ENCODE peak calls at places on chromosomes 1 and 21, in nine cellular contexts. X is fibroblast of lung, W is foreskin fibroblast, G is mammary epithelial cell, I is transverse colon, P is tibial artery, E is AG04450, Q is ovary, M is neural progenitor cell. Z is an unnamed sample.

GRCh38 chr1:27656157-27656893 is 15.7 kb downstream of the IFI6 start:
- DNase-seq in I (peak), W (peak), X (peak), Q (no peak), P (peak), E (no peak), G (peak), M (peak), Z (no peak)

GRCh38 chr1:246382589-246382988 is 124.5 kb downstream of the SMYD3 start:
- DNase-seq in Q (no peak), I (no peak), X (no peak), W (no peak), G (no peak), M (no peak), P (no peak), E (no peak), Z (no peak)

GRCh38 chr1:180155202-180155682 is 573 bp downstream of the QSOX1 start:
- DNase-seq in G (no peak), X (no peak), P (peak), Q (peak), W (peak), E (no peak), I (peak), M (peak), Z (no peak)

GRCh38 chr1:201624741-201625646 is 86.1 kb downstream of the NAV1 start:
- DNase-seq in I (no peak), Q (no peak), M (no peak), E (peak), P (no peak), G (no peak), W (peak), X (peak), Z (no peak)

GRCh38 chr1:8211620-8212442 is 106.1 kb upstream of the SLC45A1 start:
- DNase-seq in M (no peak), W (peak), G (peak), X (peak), Q (no peak), P (peak), E (peak), I (peak), Z (no peak)

GRCh38 chr1:232178191-232178590 is 451.7 kb downstream of the SIPA1L2 start:
- DNase-seq in M (no peak), I (no peak), W (no peak), Q (no peak), X (no peak), P (no peak), G (peak), E (no peak), Z (no peak)

GRCh38 chr1:41728403-41729202 is 190.1 kb downstream of the HIVEP3 start:
- DNase-seq in P (no peak), I (peak), E (no peak), Q (no peak), M (no peak), X (no peak), G (no peak), W (no peak), Z (no peak)

GRCh38 chr1:9069324-9070100 is at the start of gene SLC2A5:
- DNase-seq in P (peak), G (no peak), W (peak), Q (peak), I (peak), M (peak), X (peak), E (no peak), Z (no peak)

GRCh38 chr21:43934716-43935705 is 70.0 kb downstream of the AGPAT3 start:
- DNase-seq in X (no peak), Q (no peak), M (no peak), W (no peak), P (no peak), G (no peak), E (no peak), I (no peak), Z (no peak)

GRCh38 chr1:52426391-52426790 is 22.0 kb downstream of the PRPF38A start:
- DNase-seq in I (no peak), W (peak), Q (no peak), P (no peak), M (no peak), E (peak), X (peak), G (peak), Z (no peak)

GRCh38 chr1:1039145-1039910 is 19.4 kb downstream of the AGRN start:
- DNase-seq in E (no peak), M (no peak), X (no peak), W (no peak), Q (no peak), P (no peak), G (no peak), I (no peak), Z (no peak)

GRCh38 chr21:35220301-35220700 is 171.2 kb upstream of the RUNX1 start:
- DNase-seq in Q (no peak), E (no peak), X (peak), M (no peak), G (no peak), I (no peak), W (peak), P (no peak), Z (no peak)

GRCh38 chr1:154574715-154575114 is 7.1 kb downstream of the CHRNB2 start:
- DNase-seq in E (no peak), P (no peak), M (peak), X (peak), G (no peak), I (no peak), Q (no peak), W (peak), Z (no peak)

GRCh38 chr1:26373789-26374188 is 1.2 kb upstream of the ZNF683 start:
- DNase-seq in E (no peak), M (no peak), G (no peak), W (no peak), P (no peak), Q (no peak), X (peak), I (no peak), Z (no peak)

GRCh38 chr1:193366764-193367507 is 180.5 kb upstream of the B3GALT2 start:
- DNase-seq in I (no peak), M (no peak), G (no peak), E (no peak), P (no peak), X (peak), Q (no peak), W (no peak), Z (no peak)

GRCh38 chr1:198556969-198557368 is 16.5 kb upstream of the ATP6V1G3 start:
- DNase-seq in X (no peak), M (no peak), Q (no peak), W (peak), E (no peak), P (peak), I (peak), G (no peak), Z (no peak)

GRCh38 chr1:50930965-50931737 is 28.9 kb downstream of the FAF1 start:
- DNase-seq in P (no peak), X (peak), I (no peak), M (no peak), G (no peak), E (no peak), Q (no peak), W (peak), Z (no peak)

GRCh38 chr1:180527270-180527669 is 24.9 kb upstream of the ACBD6 start:
- DNase-seq in P (no peak), W (peak), Q (no peak), E (no peak), M (no peak), I (no peak), G (peak), X (peak), Z (no peak)

GRCh38 chr1:29197590-29197924 is 15.9 kb upstream of the SRSF4 start:
- DNase-seq in G (peak), W (peak), E (no peak), Q (no peak), X (peak), M (peak), I (peak), P (no peak), Z (no peak)

GRCh38 chr21:45590246-45590725 is 48.0 kb upstream of the SLC19A1 start:
- DNase-seq in E (no peak), P (peak), G (peak), Q (peak), M (peak), W (peak), X (peak), I (peak), Z (peak)

GRCh38 chr1:94514095-94514727 is 27.3 kb downstream of the F3 start:
- DNase-seq in Q (no peak), G (no peak), E (no peak), P (no peak), X (no peak), W (peak), I (no peak), M (peak), Z (peak)

GRCh38 chr1:227318852-227319607 is 738 bp upstream of the CDC42BPA start:
- DNase-seq in E (no peak), G (peak), M (peak), Q (peak), W (peak), X (peak), I (peak), P (peak), Z (peak)

GRCh38 chr1:1063945-1064831 is 9.9 kb downstream of the RNF223 start:
- DNase-seq in I (peak), W (peak), E (peak), G (peak), P (no peak), X (peak), Q (no peak), M (peak), Z (peak)

GRCh38 chr1:204171751-204172178 is 5.6 kb upstream of the REN start:
- DNase-seq in Q (no peak), W (peak), M (no peak), X (peak), I (no peak), P (no peak), G (peak), E (no peak), Z (no peak)

DNA sequence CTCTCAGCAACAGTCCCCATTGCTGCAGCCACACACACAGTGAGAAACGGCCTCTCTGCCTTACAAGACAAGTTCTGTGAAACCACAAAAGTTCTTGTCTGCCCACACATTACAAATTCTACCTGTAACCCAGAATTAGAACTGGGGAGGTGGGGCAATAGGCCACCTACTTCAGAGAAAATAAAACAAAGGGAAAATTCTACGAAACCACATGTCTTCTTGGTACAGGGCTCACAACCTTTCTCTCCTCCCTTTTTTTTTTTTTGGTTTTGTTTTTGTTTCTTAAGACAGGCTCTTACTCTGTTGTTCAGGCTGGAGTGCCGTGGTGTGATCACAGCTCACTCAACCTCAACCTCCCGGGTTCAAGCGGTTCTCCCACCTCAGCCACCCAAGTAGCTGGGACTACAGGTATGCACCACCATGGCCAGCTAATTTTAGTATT is 30.2 kb downstream of the LPAR3 start:
- DNase-seq in M (no peak), Q (no peak), G (peak), E (no peak), W (no peak), I (no peak), X (no peak), P (no peak), Z (no peak)
- TF ChIP-seq CTCF in M (no peak), Q (no peak), G (no peak), E (no peak), W (no peak), I (no peak), X (no peak), P (no peak), Z (no peak)

GRCh38 chr21:42769183-42769819 is 110.0 kb downstream of the WDR4 start:
- DNase-seq in X (no peak), P (no peak), M (no peak), I (no peak), W (no peak), Q (no peak), E (no peak), G (no peak), Z (no peak)

GRCh38 chr21:42768324-42769121 is 110.8 kb downstream of the WDR4 start:
- DNase-seq in P (no peak), W (no peak), Q (no peak), X (no peak), I (no peak), E (no peak), G (no peak), M (no peak), Z (no peak)

GRCh38 chr21:42769820-42770716 is 109.3 kb downstream of the WDR4 start:
- DNase-seq in G (no peak), X (no peak), I (no peak), M (no peak), P (no peak), Q (no peak), E (no peak), W (no peak), Z (no peak)

GRCh38 chr21:42770717-42771502 is 108.4 kb downstream of the WDR4 start:
- DNase-seq in E (no peak), G (no peak), P (no peak), M (no peak), X (no peak), I (no peak), W (no peak), Q (no peak), Z (no peak)

GRCh38 chr21:42771503-42771805 is 107.9 kb downstream of the WDR4 start:
- DNase-seq in W (no peak), I (no peak), G (no peak), Q (no peak), M (no peak), X (no peak), P (no peak), E (no peak), Z (no peak)
- TF ChIP-seq CTCF in W (no peak), I (no peak), G (no peak), Q (no peak), M (no peak), X (no peak), P (no peak), E (no peak), Z (no peak)

GRCh38 chr1:80656011-80656627 is 1144.6 kb upstream of the ADGRL2 start:
- DNase-seq in P (no peak), G (peak), M (peak), Q (no peak), E (no peak), I (no peak), W (peak), X (peak), Z (peak)
- TF ChIP-seq CTCF in P (no peak), G (peak), M (peak), Q (no peak), E (peak), I (peak), W (peak), X (no peak), Z (peak)

GRCh38 chr1:56977910-56978309 is 12.1 kb upstream of the C8B start:
- DNase-seq in X (no peak), P (no peak), W (no peak), M (no peak), Q (no peak), G (no peak), E (no peak), I (no peak), Z (no peak)
- TF ChIP-seq CTCF in X (peak), P (no peak), W (peak), M (peak), Q (no peak), G (no peak), E (no peak), I (no peak), Z (no peak)

GRCh38 chr1:61887076-61887867 is 145.0 kb downstream of the PATJ start:
- DNase-seq in X (peak), W (no peak), I (no peak), P (no peak), Q (no peak), M (no peak), E (no peak), G (peak), Z (no peak)
- TF ChIP-seq CTCF in X (no peak), W (no peak), I (no peak), P (no peak), Q (no peak), M (no peak), E (no peak), G (no peak), Z (no peak)

GRCh38 chr1:101438359-101438758 is 201.5 kb downstream of the S1PR1 start:
- DNase-seq in I (no peak), Q (no peak), E (no peak), G (peak), X (no peak), W (no peak), P (no peak), M (peak), Z (no peak)
- TF ChIP-seq CTCF in I (no peak), Q (no peak), E (peak), G (no peak), X (peak), W (peak), P (no peak), M (peak), Z (peak)

GRCh38 chr1:230977781-230978490 is 725 bp downstream of the TTC13 start:
- DNase-seq in I (peak), G (peak), X (peak), Q (peak), W (peak), P (peak), E (no peak), M (peak), Z (no peak)

GRCh38 chr1:230979389-230979716 is 459 bp downstream of the ARV1 start:
- DNase-seq in M (no peak), P (no peak), E (no peak), X (no peak), Q (no peak), I (no peak), W (no peak), G (no peak), Z (no peak)

GRCh38 chr1:230976825-230977747 is 1.6 kb downstream of the TTC13 start:
- DNase-seq in Q (no peak), W (no peak), M (no peak), P (no peak), E (no peak), X (no peak), G (no peak), I (no peak), Z (no peak)

GRCh38 chr1:230979952-230980351 is 1.1 kb downstream of the ARV1 start:
- DNase-seq in M (no peak), Q (no peak), P (no peak), X (no peak), I (no peak), G (no peak), E (no peak), W (no peak), Z (no peak)

GRCh38 chr1:230978491-230979388 is at the start of the genes ARV1 and TTC13:
- DNase-seq in W (peak), G (peak), X (peak), I (peak), E (peak), M (peak), P (peak), Q (peak), Z (peak)
- TF ChIP-seq CTCF in W (no peak), G (peak), X (no peak), I (peak), E (peak), M (peak), P (peak), Q (peak), Z (no peak)

GRCh38 chr1:217717959-217718358 is 86.8 kb downstream of the SPATA17 start:
- DNase-seq in I (no peak), W (no peak), P (no peak), E (no peak), M (no peak), G (no peak), Q (no peak), X (no peak), Z (no peak)
- TF ChIP-seq CTCF in I (no peak), W (no peak), P (no peak), E (no peak), M (no peak), G (no peak), Q (no peak), X (no peak), Z (no peak)

GRCh38 chr1:175338447-175339135 is 146.0 kb upstream of the KIAA0040 start:
- DNase-seq in W (no peak), E (no peak), P (no peak), G (no peak), M (peak), X (no peak), Q (no peak), I (peak), Z (peak)
- TF ChIP-seq CTCF in W (peak), E (peak), P (peak), G (peak), M (peak), X (peak), Q (no peak), I (peak), Z (peak)

GRCh38 chr1:34292472-34292871 is 115.8 kb downstream of the C1orf94 start:
- DNase-seq in E (no peak), I (no peak), P (no peak), M (peak), X (no peak), W (no peak), G (no peak), Q (no peak), Z (no peak)
- TF ChIP-seq CTCF in E (peak), I (no peak), P (no peak), M (peak), X (no peak), W (no peak), G (no peak), Q (no peak), Z (no peak)